ENCODE peak calls at places on chromosomes 6 and 20, in four cellular contexts. U is iPS DF 6.9; R is effector memory CD4-positive, alpha-beta T cell; S is fibroblast of lung. M is an unnamed sample.
A peak's percentile ranks its signal among the peaks of the same experiment; 100 is the strongest.

GRCh38 chr6:29524444-29524843 is 35.1 kb downstream of the UBD start:
- DNase-seq in U (no peak), R (no peak), S (no peak), M (no peak)

GRCh38 chr6:5782783-5783567 is 223.8 kb downstream of the NRN1 start:
- DNase-seq in U (no peak), R (no peak), S (peak; percentile 27), M (no peak)

GRCh38 chr6:150129616-150130505 is 13.0 kb upstream of the PPP1R14C start:
- DNase-seq in U (no peak), R (no peak), S (no peak), M (no peak)

GRCh38 chr6:123668063-123668462 is 31.3 kb upstream of the TRDN start:
- DNase-seq in U (no peak), R (no peak), S (no peak), M (no peak)

GRCh38 chr6:4299476-4299875 is 164.1 kb upstream of the ECI2 start:
- DNase-seq in U (no peak), R (no peak), S (peak; percentile 38), M (peak; percentile 63)

GRCh38 chr6:123489589-123489988 is 147.2 kb downstream of the TRDN start:
- DNase-seq in U (no peak), R (no peak), S (peak; percentile 26), M (no peak)

GRCh38 chr20:6489361-6490154 is 277.9 kb upstream of the BMP2 start:
- DNase-seq in U (no peak), R (no peak), S (peak; percentile 89), M (no peak)

GRCh38 chr6:161035981-161036263 is 44.4 kb downstream of the MAP3K4 start:
- DNase-seq in U (no peak), R (no peak), S (no peak), M (no peak)

GRCh38 chr6:72579865-72580264 is 42.0 kb upstream of the KCNQ5 start:
- DNase-seq in U (no peak), R (no peak), S (peak; percentile 2), M (no peak)

GRCh38 chr20:53716385-53716784 is 122.7 kb upstream of the ZNF217 start:
- DNase-seq in U (no peak), R (no peak), S (no peak), M (no peak)
- H3K27ac ChIP-seq in U (no peak overlapping the region), R (no peak overlapping the region), S (no peak overlapping the region), M (no peak overlapping the region)

GRCh38 chr6:31794866-31795615 is 511 bp downstream of the VARS1 start:
- DNase-seq in U (no peak), R (no peak), S (no peak), M (no peak)

GRCh38 chr6:31791324-31792089 is 4.0 kb downstream of the VARS1 start:
- DNase-seq in U (no peak), R (no peak), S (peak; percentile 54), M (no peak)

GRCh38 chr6:31792741-31793140 is 2.8 kb downstream of the VARS1 start:
- DNase-seq in U (no peak), R (no peak), S (no peak), M (peak; percentile 66)

GRCh38 chr6:31794294-31794865 is 1.2 kb downstream of the VARS1 start:
- DNase-seq in U (no peak), R (no peak), S (peak; percentile 49), M (no peak)

GRCh38 chr6:31792090-31792374 is 3.5 kb downstream of the VARS1 start:
- DNase-seq in U (no peak), R (no peak), S (no peak), M (no peak)
- H3K27ac ChIP-seq in U (no peak overlapping the region), R (no peak overlapping the region), S (no peak overlapping the region), M (peak overlapping the region; percentile 94)

DNA sequence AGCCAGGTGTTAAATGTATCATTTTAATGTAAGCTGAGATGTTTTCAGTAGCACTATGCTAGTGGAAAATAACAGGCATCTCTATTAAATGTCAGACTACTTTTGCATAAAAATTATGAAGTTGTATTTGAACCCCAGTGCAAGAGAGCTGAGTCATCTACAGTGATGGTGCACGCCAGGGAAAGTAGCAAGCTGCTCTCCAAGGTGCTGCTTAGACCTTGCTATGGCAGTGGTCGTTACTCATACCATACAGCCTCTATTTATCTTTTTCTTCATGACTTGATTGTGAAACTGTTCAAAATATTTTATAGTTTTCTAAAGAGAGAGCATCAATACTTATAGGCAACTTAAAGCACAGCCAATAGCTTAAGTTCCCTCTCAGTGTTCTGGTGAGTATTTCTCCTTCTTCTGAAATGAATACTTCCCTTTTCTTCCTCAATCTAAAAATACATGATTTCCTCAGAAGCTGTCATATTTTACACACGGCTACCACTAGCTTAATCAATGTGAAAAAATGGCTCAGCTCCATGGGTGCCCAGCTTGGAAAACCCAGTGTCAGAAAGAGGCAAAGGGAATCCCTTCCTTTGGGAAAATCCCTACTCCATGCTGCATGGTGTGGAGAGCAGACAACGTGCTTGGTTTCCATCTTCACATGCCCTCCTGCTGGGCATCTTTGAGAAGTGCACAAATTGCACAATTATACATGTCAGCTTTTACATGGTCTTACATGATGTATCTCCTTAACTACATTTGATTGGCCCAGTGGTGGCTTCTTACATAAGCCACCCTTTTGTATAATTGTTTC is 105.6 kb downstream of the ELOVL4 start:
- DNase-seq in U (no peak), R (no peak), S (no peak), M (no peak)
- H3K27ac ChIP-seq in U (no peak overlapping the region), R (no peak overlapping the region), S (no peak overlapping the region), M (no peak overlapping the region)

GRCh38 chr20:13041574-13042457 is 33.0 kb downstream of the SPTLC3 start:
- DNase-seq in U (no peak), R (no peak), S (peak; percentile 67), M (no peak)

GRCh38 chr20:13042458-13042794 is 33.7 kb downstream of the SPTLC3 start:
- DNase-seq in U (no peak), R (no peak), S (no peak), M (no peak)

DNA sequence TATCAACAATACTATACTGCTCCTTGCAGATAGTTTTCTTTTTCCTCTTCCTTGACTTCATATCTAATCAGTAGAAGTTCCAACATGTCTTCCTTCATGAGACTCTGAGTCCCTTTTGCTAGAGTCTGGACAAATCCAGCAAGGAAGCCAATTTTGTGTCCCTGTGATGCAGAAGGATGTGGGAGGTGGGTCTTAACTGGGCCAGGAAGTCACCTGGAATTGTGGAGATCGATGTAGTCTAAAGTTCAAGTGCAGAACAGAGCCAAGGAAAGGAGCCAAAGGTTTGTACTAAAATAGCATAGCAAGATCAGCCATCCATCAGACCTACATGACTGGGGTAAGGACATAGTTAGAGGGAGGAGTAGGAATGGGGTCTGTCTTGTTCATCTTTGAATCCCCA is 37.6 kb downstream of the SPTLC3 start:
- DNase-seq in U (no peak), R (no peak), S (no peak), M (no peak)
- H3K27ac ChIP-seq in U (no peak overlapping the region), R (no peak overlapping the region), S (no peak overlapping the region), M (no peak overlapping the region)

GRCh38 chr20:50251383-50251748 is 60.7 kb downstream of the CEBPB start:
- DNase-seq in U (no peak), R (no peak), S (no peak), M (no peak)
- H3K27ac ChIP-seq in U (no peak overlapping the region), R (no peak overlapping the region), S (peak overlapping the region; percentile 81), M (no peak overlapping the region)

GRCh38 chr6:100229512-100229911 is 235.2 kb downstream of the SIM1 start:
- DNase-seq in U (no peak), R (no peak), S (no peak), M (no peak)
- H3K27ac ChIP-seq in U (no peak overlapping the region), R (no peak overlapping the region), S (no peak overlapping the region), M (peak overlapping the region; percentile 61)

DNA sequence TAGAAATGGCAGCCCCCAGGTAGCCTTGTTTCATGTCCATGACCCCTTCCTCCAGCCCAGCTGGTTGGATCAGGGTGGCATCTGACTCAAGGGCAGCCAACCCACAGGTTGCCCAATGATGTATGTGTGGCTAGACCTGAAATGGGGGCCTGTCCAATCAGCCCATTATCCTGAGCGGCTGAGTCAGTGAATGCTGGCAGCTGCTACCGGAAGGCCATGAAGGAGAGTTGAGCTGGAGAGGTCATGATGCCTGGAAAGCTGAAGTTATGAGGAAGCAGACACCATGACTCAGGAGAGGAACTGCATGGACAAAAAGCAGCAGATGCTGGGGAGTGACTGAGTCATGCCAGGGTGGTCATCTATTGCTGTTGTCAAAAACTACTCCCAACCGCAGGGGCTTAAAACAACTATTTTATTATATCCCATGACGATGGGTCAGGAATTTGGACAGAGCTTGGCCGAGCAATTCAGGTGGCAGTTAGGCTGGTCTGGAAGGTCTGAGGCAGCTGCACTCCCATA is 67.3 kb downstream of the MDGA1 start:
- DNase-seq in U (no peak), R (no peak), S (peak; percentile 93), M (peak; percentile 99)
- H3K27ac ChIP-seq in U (no peak overlapping the region), R (no peak overlapping the region), S (peak overlapping the region; percentile 81), M (peak overlapping the region; percentile 80)

GRCh38 chr6:108699290-108700041 is 138.7 kb downstream of the FOXO3 start:
- DNase-seq in U (no peak), R (no peak), S (peak; percentile 36), M (no peak)
- H3K27ac ChIP-seq in U (no peak overlapping the region), R (no peak overlapping the region), S (no peak overlapping the region), M (no peak overlapping the region)

DNA sequence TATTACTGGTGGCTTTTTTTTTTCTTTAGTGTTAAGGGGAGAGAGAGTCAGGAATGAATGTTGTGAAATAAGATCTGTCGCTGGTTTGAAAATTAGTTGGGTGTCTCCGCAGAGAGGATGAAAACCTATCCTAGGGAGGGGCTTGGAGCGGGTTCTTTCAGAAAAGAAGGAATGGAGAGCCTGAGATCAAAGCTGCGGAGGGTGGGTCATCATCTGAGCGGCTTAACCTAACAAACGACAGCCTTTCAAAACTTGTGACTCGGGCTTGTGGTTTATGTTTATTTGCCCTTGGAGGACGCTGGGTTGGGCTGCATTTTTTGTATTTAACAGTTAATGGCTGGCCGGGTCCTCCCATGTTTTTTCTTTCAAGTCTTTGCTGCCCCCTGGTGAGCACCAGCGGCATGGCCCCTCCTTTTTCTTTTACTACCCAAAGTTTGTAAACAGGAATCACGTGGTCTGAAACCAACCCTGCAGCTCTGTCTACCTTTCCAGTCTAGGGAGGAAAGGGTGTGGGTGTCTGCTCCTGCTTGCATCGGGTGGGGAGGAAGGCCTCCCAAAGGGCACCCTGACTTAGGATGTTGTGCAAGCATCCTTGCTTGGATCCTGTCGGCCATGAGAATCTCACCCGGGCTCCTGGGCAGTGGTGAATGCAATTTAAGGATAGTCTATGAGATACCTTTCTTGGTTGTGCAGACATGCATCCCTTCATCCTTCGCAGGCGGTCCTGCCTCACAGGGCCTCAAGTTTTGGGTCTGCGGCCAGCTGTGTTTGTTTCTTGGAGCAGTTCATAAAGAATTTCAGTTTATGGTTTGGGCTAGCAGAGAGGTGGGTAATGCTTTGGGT is 2.2 kb downstream of the PIM1 start:
- DNase-seq in U (peak; percentile 54), R (peak; percentile 89), S (peak; percentile 98), M (peak; percentile 70)
- H3K27ac ChIP-seq in U (no peak overlapping the region), R (peak overlapping the region; percentile 78), S (peak overlapping the region; percentile 82), M (peak overlapping the region; percentile 94)

GRCh38 chr6:144416773-144417172 is 131.6 kb downstream of the UTRN start:
- DNase-seq in U (no peak), R (no peak), S (peak; percentile 60), M (no peak)
- H3K27ac ChIP-seq in U (no peak overlapping the region), R (no peak overlapping the region), S (no peak overlapping the region), M (peak overlapping the region; percentile 94)

M was measured in epithelial cell of prostate.